ENCODE peak calls at places on chromosomes 12 and 14, in seven cellular contexts. H is PC-3, M is OCI-LY7, Y is GM23248, X is HCT116, B is GM23338, I is MM.1S. A is an unnamed sample.
A peak's percentile ranks its signal among the peaks of the same experiment; 100 is the strongest.

GRCh38 chr14:69268763-69269162 is 8.8 kb downstream of the GALNT16 start:
- DNase-seq in H (peak; percentile 63), M (no peak), Y (peak; percentile 87), X (no peak), B (no peak), I (no peak), A (no peak)

GRCh38 chr12:48937170-48937569 is 11.9 kb upstream of the FKBP11 start:
- DNase-seq in H (no peak), M (peak; percentile 21), Y (peak; percentile 23), X (no peak), B (peak; percentile 74), I (no peak), A (peak; percentile 46)

GRCh38 chr14:68797180-68797670 is 4.4 kb upstream of the ZFP36L1 start:
- DNase-seq in H (no peak), M (no peak), Y (no peak), X (no peak), B (peak; percentile 86), I (no peak), A (peak; percentile 45)

GRCh38 chr12:92654929-92655328 is 47.9 kb upstream of the PLEKHG7 start:
- DNase-seq in H (no peak), M (no peak), Y (peak; percentile 86), X (no peak), B (no peak), I (no peak), A (no peak)

GRCh38 chr14:91175802-91176201 is 61.9 kb downstream of the DGLUCY start:
- DNase-seq in H (no peak), M (no peak), Y (no peak), X (no peak), B (no peak), I (no peak), A (no peak)

GRCh38 chr14:91418387-91419043 is 895 bp upstream of the CCDC88C start:
- DNase-seq in H (peak; percentile 72), M (peak; percentile 82), Y (peak; percentile 59), X (peak; percentile 42), B (peak; percentile 75), I (peak; percentile 48), A (peak; percentile 70)

GRCh38 chr14:35696119-35696518 is 113.0 kb downstream of the RALGAPA1 start:
- DNase-seq in H (no peak), M (no peak), Y (no peak), X (no peak), B (no peak), I (no peak), A (no peak)

GRCh38 chr12:120428597-120429206 is 9.2 kb upstream of the COX6A1 start:
- DNase-seq in H (no peak), M (no peak), Y (no peak), X (no peak), B (no peak), I (no peak), A (no peak)

GRCh38 chr12:130658561-130658960 is 57.5 kb downstream of the RIMBP2 start:
- DNase-seq in H (no peak), M (no peak), Y (no peak), X (no peak), B (no peak), I (no peak), A (no peak)

GRCh38 chr14:69574266-69574953 is at the start of gene CCDC177:
- DNase-seq in H (peak; percentile 79), M (peak; percentile 50), Y (peak; percentile 67), X (peak; percentile 21), B (peak; percentile 89), I (peak; percentile 50), A (peak; percentile 94)

GRCh38 chr14:95309261-95310051 is 10.3 kb downstream of the CLMN start:
- DNase-seq in H (no peak), M (no peak), Y (no peak), X (no peak), B (no peak), I (no peak), A (no peak)

GRCh38 chr14:96105921-96106441 is 66.8 kb downstream of the C14orf132 start:
- DNase-seq in H (no peak), M (no peak), Y (peak; percentile 97), X (no peak), B (no peak), I (no peak), A (no peak)

DNA sequence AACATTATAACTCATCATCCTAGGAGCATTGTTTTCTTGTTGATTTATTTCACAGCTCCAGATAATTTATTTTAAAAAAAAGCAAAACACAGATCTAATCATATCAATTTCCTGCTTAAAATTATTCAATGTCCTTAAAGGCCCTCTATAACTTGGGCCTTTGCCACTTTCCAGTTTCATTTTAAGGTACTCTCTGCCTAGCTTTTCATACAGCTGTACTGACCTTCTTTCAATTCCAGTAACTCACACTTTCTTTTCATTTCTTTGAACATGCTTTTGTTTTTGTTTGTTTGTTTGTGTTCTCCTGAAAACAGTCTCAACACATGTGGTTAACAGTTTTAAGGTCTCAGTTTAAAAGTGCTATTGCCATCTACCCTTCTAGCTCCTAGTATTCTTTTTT is 281.9 kb downstream of the ACSS3 start:
- DNase-seq in H (no peak), M (no peak), Y (no peak), X (no peak), B (no peak), I (peak; percentile 36), A (no peak)
- TF ChIP-seq EZH2phosphoT487 in H (no peak), M (no peak), Y (no peak), X (no peak), B (no peak), I (no peak), A (no peak)

DNA sequence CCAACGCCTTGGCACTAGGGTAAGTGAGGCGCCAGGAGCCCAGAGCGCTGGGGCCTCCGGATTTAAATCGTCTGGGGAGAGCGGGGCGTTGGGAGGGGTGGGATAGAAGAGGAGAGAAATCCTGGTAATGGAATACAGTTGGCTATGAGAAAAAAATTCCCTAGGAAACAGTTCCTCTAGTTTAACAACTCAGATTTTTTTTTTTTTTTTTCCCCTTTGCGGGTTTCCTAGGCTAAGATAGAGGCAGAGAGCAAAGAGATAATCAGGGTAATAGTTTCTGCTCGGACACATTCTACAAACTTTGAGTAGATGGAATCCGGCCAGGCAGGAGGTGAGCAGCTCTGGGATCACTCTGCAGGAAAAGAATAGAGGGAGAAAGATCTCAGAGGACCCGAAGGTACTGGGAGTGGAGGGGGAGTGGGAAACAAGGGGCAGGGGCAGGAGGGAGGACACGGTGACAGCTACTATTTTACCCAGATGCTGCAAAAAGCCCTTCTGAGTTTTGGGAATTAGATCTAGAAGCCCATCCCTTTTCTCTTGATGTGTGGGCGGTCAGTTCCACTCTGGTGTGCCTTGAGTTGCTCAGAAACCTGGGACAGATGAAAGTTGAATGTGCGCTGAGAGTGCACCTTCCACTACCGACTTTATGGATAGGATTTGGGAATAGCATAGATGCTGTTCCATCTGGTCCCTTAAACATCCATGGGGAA is 439 bp downstream of the GPRC5A start:
- DNase-seq in H (no peak), M (no peak), Y (peak; percentile 45), X (no peak), B (no peak), I (no peak), A (no peak)
- TF ChIP-seq EZH2phosphoT487 in H (no peak), M (no peak), Y (no peak), X (no peak), B (no peak), I (no peak), A (no peak)

DNA sequence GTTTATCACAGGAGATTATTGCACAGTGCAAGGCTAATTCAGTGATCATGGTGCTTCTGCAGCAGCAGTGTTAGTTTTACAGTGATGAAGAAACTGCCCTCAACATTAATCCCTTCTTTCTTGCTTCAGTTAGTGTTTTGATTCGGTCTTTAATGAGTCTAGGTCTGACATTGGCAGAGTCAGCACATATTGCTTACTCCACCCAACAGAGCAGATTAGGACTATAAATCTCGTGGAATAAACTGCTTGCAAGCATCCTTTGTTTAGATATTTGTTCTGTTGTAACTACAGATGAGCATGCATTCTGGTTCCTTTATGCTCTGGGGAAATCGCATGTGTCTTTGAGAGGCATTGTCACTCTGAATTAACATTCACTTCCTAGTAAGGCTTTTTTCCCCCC is 86.4 kb upstream of the SSTR1 start:
- DNase-seq in H (no peak), M (peak; percentile 17), Y (no peak), X (no peak), B (no peak), I (no peak), A (no peak)
- TF ChIP-seq EZH2phosphoT487 in H (no peak), M (no peak), Y (no peak), X (no peak), B (no peak), I (no peak), A (no peak)

GRCh38 chr12:26629864-26630263 is 203.1 kb downstream of the ITPR2 start:
- DNase-seq in H (peak; percentile 41), M (no peak), Y (peak; percentile 44), X (no peak), B (no peak), I (no peak), A (peak; percentile 30)
- TF ChIP-seq EZH2phosphoT487 in H (no peak), M (no peak), Y (no peak), X (no peak), B (no peak), I (no peak), A (no peak)